ENCODE peak calls at places on chromosome 11, in eight cellular contexts. One of them, this sample, is unnamed.

GRCh38 chr11:14445542-14446530 is 53.8 kb downstream of the COPB1 start:
- DNase-seq in transverse colon: no peak
- DNase-seq in T follicular helper cell: no peak
- DNase-seq in endothelial cell: no peak
- DNase-seq in NCI-H2227 treated with DMSO at 0.1 percent for 48 hours: no peak
- DNase-seq in HEK293T: no peak
- DNase-seq in anterior cingulate cortex: no peak
- DNase-seq in HCT116: no peak
- DNase-seq in this sample: no peak

GRCh38 chr11:12675951-12676711 is 1.9 kb downstream of the TEAD1 start:
- DNase-seq in T follicular helper cell: no peak
- DNase-seq in NCI-H2227 treated with DMSO at 0.1 percent for 48 hours: no peak
- DNase-seq in endothelial cell: no peak
- DNase-seq in HCT116: no peak
- DNase-seq in transverse colon: no peak
- DNase-seq in HEK293T: no peak
- DNase-seq in anterior cingulate cortex: no peak
- DNase-seq in this sample: no peak

GRCh38 chr11:36376315-36376887 is 80.3 kb downstream of the PRR5L start:
- DNase-seq in HEK293T: peak; percentile 11
- DNase-seq in endothelial cell: peak; percentile 74
- DNase-seq in NCI-H2227 treated with DMSO at 0.1 percent for 48 hours: no peak
- DNase-seq in transverse colon: peak; percentile 63
- DNase-seq in anterior cingulate cortex: no peak
- DNase-seq in T follicular helper cell: no peak
- DNase-seq in HCT116: no peak
- DNase-seq in this sample: peak; percentile 72

GRCh38 chr11:87039371-87039770 is 1.6 kb downstream of the TMEM135 start:
- DNase-seq in endothelial cell: no peak
- DNase-seq in HEK293T: no peak
- DNase-seq in anterior cingulate cortex: no peak
- DNase-seq in transverse colon: no peak
- DNase-seq in NCI-H2227 treated with DMSO at 0.1 percent for 48 hours: no peak
- DNase-seq in HCT116: no peak
- DNase-seq in T follicular helper cell: no peak
- DNase-seq in this sample: no peak

GRCh38 chr11:1573847-1574255 is 1.8 kb upstream of the DUSP8 start:
- DNase-seq in HEK293T: no peak
- DNase-seq in HCT116: peak; percentile 39
- DNase-seq in anterior cingulate cortex: no peak
- DNase-seq in endothelial cell: peak; percentile 13
- DNase-seq in transverse colon: peak; percentile 85
- DNase-seq in T follicular helper cell: no peak
- DNase-seq in NCI-H2227 treated with DMSO at 0.1 percent for 48 hours: no peak
- DNase-seq in this sample: peak; percentile 86

GRCh38 chr11:46659908-46660307 is 40.5 kb downstream of the ARHGAP1 start:
- DNase-seq in anterior cingulate cortex: no peak
- DNase-seq in HCT116: no peak
- DNase-seq in NCI-H2227 treated with DMSO at 0.1 percent for 48 hours: no peak
- DNase-seq in T follicular helper cell: no peak
- DNase-seq in transverse colon: no peak
- DNase-seq in endothelial cell: no peak
- DNase-seq in HEK293T: no peak
- DNase-seq in this sample: no peak

GRCh38 chr11:47981667-47982404 is 1.5 kb downstream of the PTPRJ start:
- DNase-seq in endothelial cell: no peak
- DNase-seq in HCT116: no peak
- DNase-seq in T follicular helper cell: no peak
- DNase-seq in transverse colon: no peak
- DNase-seq in anterior cingulate cortex: no peak
- DNase-seq in HEK293T: no peak
- DNase-seq in NCI-H2227 treated with DMSO at 0.1 percent for 48 hours: no peak
- DNase-seq in this sample: no peak

GRCh38 chr11:11611381-11611780 is 10.4 kb downstream of the GALNT18 start:
- DNase-seq in HCT116: no peak
- DNase-seq in NCI-H2227 treated with DMSO at 0.1 percent for 48 hours: no peak
- DNase-seq in HEK293T: no peak
- DNase-seq in T follicular helper cell: no peak
- DNase-seq in endothelial cell: no peak
- DNase-seq in transverse colon: no peak
- DNase-seq in anterior cingulate cortex: no peak
- DNase-seq in this sample: no peak

GRCh38 chr11:12556788-12557384 is 117.3 kb upstream of the TEAD1 start:
- DNase-seq in transverse colon: peak; percentile 56
- DNase-seq in T follicular helper cell: no peak
- DNase-seq in endothelial cell: no peak
- DNase-seq in anterior cingulate cortex: peak; percentile 5
- DNase-seq in HEK293T: no peak
- DNase-seq in HCT116: peak; percentile 12
- DNase-seq in NCI-H2227 treated with DMSO at 0.1 percent for 48 hours: peak; percentile 9
- DNase-seq in this sample: no peak

GRCh38 chr11:111878385-111878765 is 590 bp downstream of the FDXACB1 start:
- DNase-seq in T follicular helper cell: no peak
- DNase-seq in HCT116: peak; percentile 3
- DNase-seq in endothelial cell: peak; percentile 6
- DNase-seq in HEK293T: no peak
- DNase-seq in transverse colon: no peak
- DNase-seq in anterior cingulate cortex: no peak
- DNase-seq in NCI-H2227 treated with DMSO at 0.1 percent for 48 hours: peak; percentile 33
- DNase-seq in this sample: no peak

GRCh38 chr11:67119577-67120391 is 721 bp downstream of the KDM2A start:
- DNase-seq in T follicular helper cell: no peak
- DNase-seq in HEK293T: peak; percentile 25
- DNase-seq in HCT116: no peak
- DNase-seq in endothelial cell: peak; percentile 56
- DNase-seq in transverse colon: peak; percentile 32
- DNase-seq in NCI-H2227 treated with DMSO at 0.1 percent for 48 hours: peak; percentile 17
- DNase-seq in anterior cingulate cortex: no peak
- DNase-seq in this sample: peak; percentile 67

GRCh38 chr11:62580959-62581715 is 7.4 kb upstream of the EEF1G start:
- DNase-seq in T follicular helper cell: no peak
- DNase-seq in endothelial cell: no peak
- DNase-seq in anterior cingulate cortex: no peak
- DNase-seq in HCT116: no peak
- DNase-seq in NCI-H2227 treated with DMSO at 0.1 percent for 48 hours: no peak
- DNase-seq in HEK293T: no peak
- DNase-seq in transverse colon: no peak
- DNase-seq in this sample: no peak

GRCh38 chr11:2169001-2169370 is 2.6 kb downstream of the TH start:
- DNase-seq in HEK293T: no peak
- DNase-seq in T follicular helper cell: no peak
- DNase-seq in anterior cingulate cortex: no peak
- DNase-seq in endothelial cell: no peak
- DNase-seq in HCT116: no peak
- DNase-seq in NCI-H2227 treated with DMSO at 0.1 percent for 48 hours: no peak
- DNase-seq in transverse colon: no peak
- DNase-seq in this sample: no peak

GRCh38 chr11:8093931-8094575 is 13.0 kb downstream of the TUB start:
- DNase-seq in T follicular helper cell: no peak
- DNase-seq in anterior cingulate cortex: no peak
- DNase-seq in endothelial cell: no peak
- DNase-seq in HEK293T: no peak
- DNase-seq in HCT116: no peak
- DNase-seq in transverse colon: no peak
- DNase-seq in NCI-H2227 treated with DMSO at 0.1 percent for 48 hours: no peak
- DNase-seq in this sample: no peak

GRCh38 chr11:65352783-65353182 is 1.8 kb upstream of the TIGD3 start:
- DNase-seq in endothelial cell: no peak
- DNase-seq in HCT116: no peak
- DNase-seq in T follicular helper cell: no peak
- DNase-seq in NCI-H2227 treated with DMSO at 0.1 percent for 48 hours: no peak
- DNase-seq in anterior cingulate cortex: no peak
- DNase-seq in HEK293T: no peak
- DNase-seq in transverse colon: no peak
- DNase-seq in this sample: no peak

GRCh38 chr11:43870981-43871550 is 9.6 kb upstream of the ALKBH3 start:
- DNase-seq in endothelial cell: no peak
- DNase-seq in HEK293T: no peak
- DNase-seq in NCI-H2227 treated with DMSO at 0.1 percent for 48 hours: no peak
- DNase-seq in anterior cingulate cortex: no peak
- DNase-seq in T follicular helper cell: no peak
- DNase-seq in transverse colon: no peak
- DNase-seq in HCT116: no peak
- DNase-seq in this sample: no peak

GRCh38 chr11:43649501-43649900 is 31.0 kb upstream of the HSD17B12 start:
- DNase-seq in endothelial cell: no peak
- DNase-seq in NCI-H2227 treated with DMSO at 0.1 percent for 48 hours: no peak
- DNase-seq in T follicular helper cell: no peak
- DNase-seq in anterior cingulate cortex: no peak
- DNase-seq in HEK293T: no peak
- DNase-seq in HCT116: no peak
- DNase-seq in transverse colon: no peak
- DNase-seq in this sample: no peak

GRCh38 chr11:95922099-95922498 is 1.8 kb downstream of the MTMR2 start:
- DNase-seq in HCT116: no peak
- DNase-seq in T follicular helper cell: no peak
- DNase-seq in anterior cingulate cortex: no peak
- DNase-seq in NCI-H2227 treated with DMSO at 0.1 percent for 48 hours: no peak
- DNase-seq in endothelial cell: no peak
- DNase-seq in HEK293T: no peak
- DNase-seq in transverse colon: no peak
- DNase-seq in this sample: no peak

GRCh38 chr11:62337682-62338181 is 484 bp downstream of the ASRGL1 start:
- DNase-seq in HEK293T: peak; percentile 31
- DNase-seq in HCT116: no peak
- DNase-seq in NCI-H2227 treated with DMSO at 0.1 percent for 48 hours: peak; percentile 62
- DNase-seq in anterior cingulate cortex: peak; percentile 46
- DNase-seq in T follicular helper cell: no peak
- DNase-seq in endothelial cell: peak; percentile 40
- DNase-seq in transverse colon: peak; percentile 35
- DNase-seq in this sample: peak; percentile 69

GRCh38 chr11:64234840-64235379 is 526 bp downstream of the VEGFB start:
- DNase-seq in transverse colon: peak; percentile 77
- DNase-seq in T follicular helper cell: peak; percentile 34
- DNase-seq in anterior cingulate cortex: no peak
- DNase-seq in HCT116: no peak
- DNase-seq in endothelial cell: no peak
- DNase-seq in NCI-H2227 treated with DMSO at 0.1 percent for 48 hours: peak; percentile 27
- DNase-seq in HEK293T: no peak
- DNase-seq in this sample: peak; percentile 83

GRCh38 chr11:131875611-131876010 is 505.2 kb downstream of the NTM start:
- DNase-seq in transverse colon: no peak
- DNase-seq in T follicular helper cell: no peak
- DNase-seq in endothelial cell: no peak
- DNase-seq in NCI-H2227 treated with DMSO at 0.1 percent for 48 hours: no peak
- DNase-seq in HEK293T: no peak
- DNase-seq in anterior cingulate cortex: no peak
- DNase-seq in HCT116: no peak
- DNase-seq in this sample: no peak

GRCh38 chr11:13009476-13009920 is 382 bp downstream of the RASSF10 start:
- DNase-seq in NCI-H2227 treated with DMSO at 0.1 percent for 48 hours: no peak
- DNase-seq in HEK293T: no peak
- DNase-seq in anterior cingulate cortex: no peak
- DNase-seq in T follicular helper cell: no peak
- DNase-seq in endothelial cell: no peak
- DNase-seq in HCT116: no peak
- DNase-seq in transverse colon: no peak
- DNase-seq in this sample: no peak

GRCh38 chr11:19574916-19575315 is 137.7 kb upstream of the NAV2 start:
- DNase-seq in HEK293T: no peak
- DNase-seq in HCT116: no peak
- DNase-seq in T follicular helper cell: no peak
- DNase-seq in anterior cingulate cortex: no peak
- DNase-seq in transverse colon: no peak
- DNase-seq in endothelial cell: no peak
- DNase-seq in NCI-H2227 treated with DMSO at 0.1 percent for 48 hours: no peak
- DNase-seq in this sample: no peak

GRCh38 chr11:133020321-133020720 is 512.0 kb downstream of the OPCML start:
- DNase-seq in T follicular helper cell: no peak
- DNase-seq in anterior cingulate cortex: no peak
- DNase-seq in NCI-H2227 treated with DMSO at 0.1 percent for 48 hours: no peak
- DNase-seq in transverse colon: no peak
- DNase-seq in HCT116: no peak
- DNase-seq in endothelial cell: no peak
- DNase-seq in HEK293T: no peak
- DNase-seq in this sample: no peak

GRCh38 chr11:27211370-27212127 is 151.5 kb downstream of the CCDC34 start:
- DNase-seq in T follicular helper cell: no peak
- DNase-seq in transverse colon: no peak
- DNase-seq in HCT116: peak; percentile 7
- DNase-seq in anterior cingulate cortex: no peak
- DNase-seq in endothelial cell: no peak
- DNase-seq in HEK293T: no peak
- DNase-seq in NCI-H2227 treated with DMSO at 0.1 percent for 48 hours: no peak
- DNase-seq in this sample: no peak

GRCh38 chr11:133708547-133709051 is 136.7 kb downstream of the SPATA19 start:
- DNase-seq in endothelial cell: no peak
- DNase-seq in T follicular helper cell: no peak
- DNase-seq in HEK293T: no peak
- DNase-seq in NCI-H2227 treated with DMSO at 0.1 percent for 48 hours: no peak
- DNase-seq in transverse colon: no peak
- DNase-seq in HCT116: no peak
- DNase-seq in anterior cingulate cortex: no peak
- DNase-seq in this sample: no peak

This sample was measured in upper lobe of right lung.